ENCODE peak calls at places on chromosomes 12 and 14, in ten cellular contexts. M is heart right ventricle; C is CD4-positive, alpha-beta memory T cell; Y is fibroblast of lung; F is GM23248; J is MM.1S; T is mesendoderm; I is HepG2; P is uterus; U is lower lobe of right lung. E is an unnamed sample. For H3K4me1, the result is how much of the 10 kb centered on the place peaks cover.

GRCh38 chr12:71214511-71215285 is 56.9 kb upstream of the TSPAN8 start:
- DNase-seq in M (no peak), C (no peak), Y (no peak), F (no peak), J (no peak), T (peak), I (peak), P (no peak), U (no peak), E (no peak)

GRCh38 chr14:49619730-49620129 is 696 bp downstream of the RPL36AL start:
- DNase-seq in M (no peak), C (no peak), Y (no peak), F (peak), J (no peak), T (no peak), I (no peak), P (no peak), U (no peak), E (no peak)

GRCh38 chr12:92340441-92341332 is 195.0 kb upstream of the BTG1 start:
- DNase-seq in M (no peak), C (no peak), Y (no peak), F (no peak), J (no peak), T (peak), I (no peak), P (no peak), U (no peak), E (no peak)

GRCh38 chr12:48824112-48824511 is 5.8 kb downstream of the CACNB3 start:
- DNase-seq in M (no peak), C (peak), Y (no peak), F (no peak), J (peak), T (peak), I (no peak), P (no peak), U (peak), E (peak)

GRCh38 chr14:50006141-50006540 is 110.2 kb downstream of the VCPKMT start:
- DNase-seq in M (no peak), C (no peak), Y (no peak), F (no peak), J (no peak), T (no peak), I (no peak), P (no peak), U (no peak), E (no peak)

GRCh38 chr12:67222302-67222701 is 46.9 kb upstream of the CAND1 start:
- DNase-seq in M (no peak), C (no peak), Y (no peak), F (peak), J (no peak), T (peak), I (no peak), P (no peak), U (no peak), E (no peak)

GRCh38 chr14:50964683-50965390 is 20.6 kb upstream of the PYGL start:
- DNase-seq in M (peak), C (no peak), Y (peak), F (peak), J (no peak), T (no peak), I (peak), P (peak), U (no peak), E (no peak)

GRCh38 chr12:1171657-1172056 is 180.6 kb downstream of the ERC1 start:
- DNase-seq in M (no peak), C (no peak), Y (no peak), F (no peak), J (no peak), T (peak), I (no peak), P (no peak), U (no peak), E (no peak)

GRCh38 chr12:29962276-29963035 is 178.7 kb upstream of the TMTC1 start:
- DNase-seq in M (no peak), C (no peak), Y (no peak), F (no peak), J (no peak), T (no peak), I (no peak), P (no peak), U (no peak), E (no peak)

GRCh38 chr14:45743884-45744283 is 490.9 kb upstream of the MIS18BP1 start:
- DNase-seq in M (no peak), C (no peak), Y (no peak), F (no peak), J (no peak), T (no peak), I (no peak), P (no peak), U (no peak), E (no peak)

DNA sequence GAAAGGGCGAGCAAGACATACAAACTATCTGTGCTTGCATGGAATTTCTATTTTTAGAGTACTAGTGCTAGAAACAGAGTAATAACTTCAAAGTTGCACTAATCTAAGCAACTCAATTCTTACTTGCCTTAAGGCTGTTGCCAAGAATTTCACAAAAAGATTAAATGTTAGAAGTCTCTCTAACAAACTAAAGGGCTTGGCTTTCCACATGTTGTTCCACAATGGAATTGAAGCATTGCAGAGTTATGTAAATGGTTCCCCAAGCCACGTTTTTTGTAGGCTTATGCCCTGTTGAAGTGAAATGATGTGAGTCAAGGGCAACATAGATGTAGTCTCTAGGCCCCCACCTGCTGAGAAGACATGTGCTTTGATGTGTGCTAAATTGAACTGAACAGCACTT is 175.1 kb upstream of the LMNTD1 start:
- DNase-seq in M (no peak), C (no peak), Y (peak), F (no peak), J (no peak), T (no peak), I (no peak), P (no peak), U (no peak), E (no peak)
- H3K4me3 ChIP-seq in M (no peak), C (no peak), Y (no peak), F (no peak), J (no peak), T (no peak), I (no peak), P (no peak), U (no peak), E (no peak)

GRCh38 chr14:36665887-36666415 is 4.3 kb downstream of the PAX9 start:
- DNase-seq in M (no peak), C (no peak), Y (no peak), F (no peak), J (no peak), T (peak), I (no peak), P (no peak), U (no peak), E (no peak)
- H3K27ac ChIP-seq in M (no peak), C (no peak), Y (no peak), F (no peak), J (no peak), T (no peak), I (no peak), P (no peak), U (no peak), E (no peak)

GRCh38 chr12:53223006-53223305 is 9.1 kb downstream of the RARG start:
- DNase-seq in M (no peak), C (no peak), Y (no peak), F (peak), J (no peak), T (no peak), I (no peak), P (no peak), U (peak), E (no peak)
- H3K4me1 ChIP-seq in M (under half), C (half or more), Y (under half), F (under half), J (under half), T (under half), I (half or more), P (under half), U (half or more), E (half or more)

DNA sequence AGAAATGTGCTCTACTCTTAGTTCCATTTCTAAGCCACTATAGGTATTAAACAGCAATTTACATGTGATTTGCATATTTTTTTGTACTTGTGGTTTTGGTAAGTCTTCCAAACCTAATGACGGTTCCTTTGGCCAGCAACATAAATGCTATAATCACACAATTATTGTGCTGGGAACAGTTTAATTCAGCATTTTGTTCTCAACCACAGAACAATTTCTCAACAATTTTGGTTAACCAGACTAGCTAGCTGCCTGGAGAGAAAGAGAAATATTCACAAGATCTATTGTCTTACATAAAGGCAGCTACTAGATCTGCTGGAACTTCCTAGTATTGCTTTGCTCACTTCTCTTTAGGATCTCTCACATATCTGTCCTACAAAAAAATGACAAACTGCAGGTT is 265.3 kb downstream of the SOX5 start:
- DNase-seq in M (no peak), C (no peak), Y (no peak), F (no peak), J (no peak), T (no peak), I (no peak), P (no peak), U (no peak), E (no peak)
- H3K4me3 ChIP-seq in M (no peak), C (no peak), Y (no peak), F (no peak), J (no peak), T (no peak), I (no peak), P (no peak), U (no peak), E (no peak)

GRCh38 chr12:8036366-8036765 is 3.9 kb downstream of the FOXJ2 start:
- DNase-seq in M (peak), C (no peak), Y (no peak), F (peak), J (no peak), T (no peak), I (no peak), P (no peak), U (no peak), E (no peak)

GRCh38 chr12:8037046-8037663 is 4.6 kb downstream of the FOXJ2 start:
- DNase-seq in M (no peak), C (no peak), Y (no peak), F (no peak), J (no peak), T (no peak), I (no peak), P (no peak), U (no peak), E (no peak)

GRCh38 chr12:8035440-8036010 is 3.0 kb downstream of the FOXJ2 start:
- DNase-seq in M (no peak), C (no peak), Y (no peak), F (peak), J (no peak), T (peak), I (no peak), P (no peak), U (no peak), E (no peak)

GRCh38 chr12:8037947-8038346 is 5.4 kb downstream of the FOXJ2 start:
- DNase-seq in M (no peak), C (no peak), Y (no peak), F (no peak), J (no peak), T (no peak), I (no peak), P (no peak), U (no peak), E (no peak)

DNA sequence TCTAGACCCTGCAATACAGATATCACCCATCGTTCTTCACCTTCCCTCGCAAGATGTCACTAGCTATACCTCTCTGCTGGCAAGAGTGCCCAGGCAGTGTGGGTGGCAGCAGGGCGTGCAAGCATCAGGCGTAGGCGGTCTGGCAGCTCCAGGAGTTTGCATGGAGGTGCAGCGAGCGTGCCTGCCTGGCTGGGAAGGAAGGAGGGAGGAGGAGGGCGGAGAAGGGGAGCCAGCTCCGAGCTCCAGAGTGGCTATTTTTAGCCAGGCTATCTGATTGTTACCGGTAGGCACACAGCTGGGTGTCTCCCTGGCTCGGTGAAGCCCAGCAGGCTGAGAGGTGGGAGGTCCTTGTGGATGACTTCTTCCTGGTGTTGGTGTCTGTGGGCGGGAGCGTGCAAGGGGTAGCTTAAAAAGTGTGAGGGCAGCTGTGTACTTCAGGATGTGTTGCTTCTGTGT is 6.2 kb downstream of the FOXJ2 start:
- DNase-seq in M (peak), C (no peak), Y (peak), F (peak), J (no peak), T (peak), I (no peak), P (no peak), U (peak), E (no peak)
- H3K27ac ChIP-seq in M (peak), C (peak), Y (peak), F (peak), J (no peak), T (peak), I (no peak), P (peak), U (peak), E (no peak)

GRCh38 chr14:75292016-75292646 is 13.5 kb downstream of the FOS start:
- DNase-seq in M (no peak), C (no peak), Y (no peak), F (no peak), J (no peak), T (no peak), I (no peak), P (no peak), U (no peak), E (no peak)
- H3K4me1 ChIP-seq in M (under half), C (under half), Y (under half), F (under half), J (under half), T (under half), I (half or more), P (under half), U (under half), E (under half)

DNA sequence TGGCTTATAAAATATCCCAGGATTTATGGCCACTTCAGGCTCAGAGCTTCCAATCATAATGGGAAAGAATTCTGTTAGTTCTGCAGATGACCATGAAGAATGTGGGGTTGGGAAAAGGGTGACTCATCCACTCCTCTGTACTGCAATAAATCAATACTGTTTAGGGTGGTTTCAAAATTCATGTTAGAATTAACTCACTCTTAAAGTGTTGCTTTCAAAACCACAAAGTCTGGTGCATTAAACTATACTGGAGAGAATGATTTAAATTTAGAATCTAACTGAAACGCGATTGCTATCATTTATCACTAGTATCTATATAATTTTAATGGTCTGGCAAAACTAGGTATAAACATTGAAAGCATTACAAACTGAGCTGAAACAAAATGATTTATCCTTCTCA is 798 bp downstream of the CCDC198 start:
- DNase-seq in M (no peak), C (no peak), Y (peak), F (peak), J (no peak), T (peak), I (peak), P (no peak), U (no peak), E (no peak)
- H3K4me3 ChIP-seq in M (no peak), C (no peak), Y (no peak), F (no peak), J (no peak), T (no peak), I (no peak), P (no peak), U (no peak), E (no peak)

GRCh38 chr14:103847954-103848719 is 762 bp upstream of the PPP1R13B start:
- DNase-seq in M (peak), C (no peak), Y (no peak), F (peak), J (peak), T (no peak), I (peak), P (peak), U (peak), E (peak)
- H3K27ac ChIP-seq in M (peak), C (no peak), Y (no peak), F (no peak), J (no peak), T (no peak), I (peak), P (peak), U (peak), E (peak)

GRCh38 chr12:124453419-124454351 is 113.7 kb downstream of the NCOR2 start:
- DNase-seq in M (peak), C (peak), Y (peak), F (peak), J (peak), T (peak), I (no peak), P (peak), U (peak), E (peak)

GRCh38 chr12:124454352-124454725 is 113.1 kb downstream of the NCOR2 start:
- DNase-seq in M (no peak), C (no peak), Y (no peak), F (no peak), J (no peak), T (no peak), I (no peak), P (no peak), U (no peak), E (no peak)

GRCh38 chr12:124456133-124456651 is 111.2 kb downstream of the NCOR2 start:
- DNase-seq in M (no peak), C (no peak), Y (no peak), F (no peak), J (no peak), T (no peak), I (no peak), P (no peak), U (no peak), E (no peak)

GRCh38 chr12:124455336-124455735 is 112.1 kb downstream of the NCOR2 start:
- DNase-seq in M (no peak), C (no peak), Y (no peak), F (no peak), J (no peak), T (no peak), I (no peak), P (no peak), U (no peak), E (no peak)

DNA sequence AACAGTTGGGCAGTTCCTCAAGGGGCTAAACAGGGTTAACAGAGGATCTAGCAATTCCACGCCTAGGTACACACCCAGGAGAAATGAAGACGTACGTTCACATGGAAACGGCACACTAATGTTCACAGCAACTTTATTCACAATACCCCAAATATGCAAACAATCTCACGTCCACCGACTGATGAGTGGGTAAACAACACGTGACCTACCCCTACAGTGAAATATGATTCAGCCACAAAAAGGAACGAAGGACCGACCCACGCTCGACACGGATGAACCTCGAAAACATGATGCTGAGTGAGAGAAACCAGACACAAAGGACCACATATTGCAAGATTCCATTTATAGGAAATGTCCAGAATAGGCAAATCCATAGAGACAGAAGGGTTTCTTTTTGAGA is 112.7 kb downstream of the NCOR2 start:
- DNase-seq in M (no peak), C (no peak), Y (no peak), F (peak), J (no peak), T (no peak), I (no peak), P (no peak), U (no peak), E (no peak)
- H3K4me1 ChIP-seq in M (under half), C (half or more), Y (under half), F (under half), J (under half), T (under half), I (under half), P (under half), U (half or more), E (half or more)